ENCODE peak calls at places on chromosomes 2 and 18, in six cellular contexts. U is spleen, P is ovary, A is right cardiac atrium, L is SJSA1, D is choroid plexus epithelial cell. Y is an unnamed sample.

GRCh38 chr2:238104071-238104511 is 4.0 kb downstream of the ESPNL start:
- DNase-seq in U (peak), P (no peak), A (no peak), L (no peak), D (no peak), Y (no peak)

GRCh38 chr2:151051584-151052220 is 210.0 kb downstream of the RBM43 start:
- DNase-seq in U (no peak), P (peak), A (no peak), L (no peak), D (peak), Y (peak)

GRCh38 chr2:7627587-7627986 is 710.4 kb downstream of the RNF144A start:
- DNase-seq in U (no peak), P (no peak), A (no peak), L (no peak), D (no peak), Y (no peak)

GRCh38 chr2:121287146-121287798 is 2.3 kb upstream of the TFCP2L1 start:
- DNase-seq in U (no peak), P (no peak), A (peak), L (no peak), D (no peak), Y (no peak)

GRCh38 chr2:126793885-126794613 is 104.6 kb upstream of the TEX51 start:
- DNase-seq in U (peak), P (no peak), A (no peak), L (peak), D (no peak), Y (no peak)

GRCh38 chr2:55862673-55863390 is 60.8 kb downstream of the EFEMP1 start:
- DNase-seq in U (no peak), P (peak), A (peak), L (peak), D (peak), Y (no peak)

GRCh38 chr2:150062416-150062815 is 425.1 kb downstream of the RND3 start:
- DNase-seq in U (no peak), P (no peak), A (no peak), L (no peak), D (peak), Y (no peak)

GRCh38 chr2:12965540-12966269 is 249.0 kb downstream of the TRIB2 start:
- DNase-seq in U (no peak), P (no peak), A (no peak), L (no peak), D (peak), Y (no peak)

GRCh38 chr18:24014986-24015896 is 687 bp downstream of the TTC39C start:
- DNase-seq in U (peak), P (peak), A (peak), L (peak), D (peak), Y (peak)

GRCh38 chr2:33859791-33860461 is 260.8 kb upstream of the FAM98A start:
- DNase-seq in U (no peak), P (peak), A (peak), L (no peak), D (no peak), Y (no peak)

GRCh38 chr2:75044291-75044690 is 85.8 kb downstream of the POLE4 start:
- DNase-seq in U (no peak), P (no peak), A (no peak), L (no peak), D (no peak), Y (no peak)

GRCh38 chr2:46020416-46020815 is 276.8 kb upstream of the EPAS1 start:
- DNase-seq in U (no peak), P (no peak), A (no peak), L (no peak), D (no peak), Y (no peak)

GRCh38 chr18:55983433-55983832 is 395.4 kb upstream of the TCF4 start:
- DNase-seq in U (no peak), P (no peak), A (no peak), L (no peak), D (no peak), Y (no peak)

GRCh38 chr2:70388813-70389212 is 86.9 kb upstream of the FAM136A start:
- DNase-seq in U (no peak), P (no peak), A (no peak), L (no peak), D (no peak), Y (no peak)

GRCh38 chr2:70393881-70394280 is 92.0 kb upstream of the FAM136A start:
- DNase-seq in U (no peak), P (no peak), A (no peak), L (no peak), D (no peak), Y (no peak)

GRCh38 chr2:70388128-70388527 is 86.3 kb upstream of the FAM136A start:
- DNase-seq in U (no peak), P (no peak), A (no peak), L (no peak), D (no peak), Y (no peak)

GRCh38 chr2:70391988-70392387 is 90.1 kb upstream of the FAM136A start:
- DNase-seq in U (no peak), P (no peak), A (no peak), L (no peak), D (no peak), Y (no peak)

DNA sequence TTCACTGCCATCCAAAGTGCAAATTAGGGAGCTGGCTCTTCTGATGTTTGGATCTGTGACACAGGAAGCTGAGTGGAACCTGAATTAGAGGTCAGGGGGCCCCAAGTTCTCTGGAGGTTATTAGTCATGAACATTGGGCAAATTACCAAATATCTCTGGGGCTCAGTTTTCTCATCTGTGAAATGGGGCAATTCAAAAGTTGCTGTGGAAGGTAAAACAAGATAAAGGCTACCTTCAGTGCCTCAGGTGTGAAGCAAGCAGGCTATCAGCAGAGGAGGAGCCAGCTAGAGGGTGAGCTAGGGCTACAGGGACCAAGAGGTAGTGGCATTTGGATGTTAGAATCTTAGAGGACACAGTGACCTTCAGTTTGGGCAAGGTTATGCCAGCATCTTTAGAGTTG is 89.4 kb upstream of the FAM136A start:
- DNase-seq in U (no peak), P (no peak), A (no peak), L (no peak), D (no peak), Y (no peak)
- H3K4me3 ChIP-seq in U (no peak), P (no peak), A (no peak), L (no peak), D (no peak), Y (no peak)

DNA sequence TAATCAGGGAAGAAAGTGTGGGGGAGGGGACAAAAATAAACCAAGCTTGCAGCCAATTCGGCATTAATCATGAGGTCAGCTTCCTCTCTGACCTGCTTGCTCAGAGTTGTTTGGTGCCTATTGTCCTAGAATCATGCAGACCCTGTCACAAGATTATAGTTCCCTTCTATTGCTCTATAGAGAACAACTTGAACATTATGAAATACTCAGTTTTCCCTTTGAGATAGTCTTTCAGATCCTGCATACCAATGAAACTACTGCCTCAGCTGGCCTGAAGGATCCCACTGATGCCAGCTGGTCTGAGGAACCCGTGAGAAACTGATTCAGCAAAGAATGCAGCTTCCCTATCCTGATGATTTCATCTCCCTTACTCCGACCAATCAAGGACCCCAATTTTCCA is 955 bp upstream of the BBS5 start:
- DNase-seq in U (no peak), P (no peak), A (peak), L (no peak), D (peak), Y (no peak)
- H3K4me3 ChIP-seq in U (no peak), P (no peak), A (no peak), L (no peak), D (no peak), Y (no peak)

DNA sequence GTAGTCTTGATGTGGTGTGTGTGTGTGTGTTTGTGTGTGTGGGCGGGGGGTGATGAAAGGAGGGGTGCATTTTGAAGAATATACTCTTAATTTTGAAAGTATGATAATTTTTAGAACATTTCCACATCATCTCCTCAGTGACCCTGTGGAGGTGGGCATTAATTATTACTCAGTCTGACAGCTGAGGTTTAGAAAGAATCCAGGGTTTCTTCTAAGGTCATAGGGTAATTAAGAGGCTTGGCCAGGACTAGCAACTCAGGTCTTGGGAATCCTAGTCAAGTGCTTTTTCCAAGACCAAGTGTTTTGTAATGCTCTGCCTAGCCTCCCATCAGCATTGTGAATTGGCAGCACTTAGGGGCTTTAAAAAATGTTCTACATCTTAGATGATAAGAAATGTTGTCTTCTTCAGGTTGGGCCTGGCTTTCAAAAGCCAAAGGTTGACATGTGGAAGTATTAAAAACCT is 100.6 kb downstream of the SPTBN1 start:
- DNase-seq in U (no peak), P (peak), A (no peak), L (no peak), D (peak), Y (no peak)
- H3K4me3 ChIP-seq in U (no peak), P (no peak), A (no peak), L (no peak), D (no peak), Y (no peak)

GRCh38 chr2:161425966-161426365 is 9.9 kb downstream of the TBR1 start:
- DNase-seq in U (no peak), P (no peak), A (no peak), L (no peak), D (no peak), Y (no peak)

GRCh38 chr2:161427413-161428239 is 11.5 kb downstream of the TBR1 start:
- DNase-seq in U (no peak), P (no peak), A (no peak), L (no peak), D (no peak), Y (no peak)

GRCh38 chr2:161426416-161426787 is 10.3 kb downstream of the TBR1 start:
- DNase-seq in U (no peak), P (no peak), A (no peak), L (no peak), D (no peak), Y (no peak)

GRCh38 chr2:161428240-161428587 is 12.1 kb downstream of the TBR1 start:
- DNase-seq in U (no peak), P (no peak), A (no peak), L (no peak), D (no peak), Y (no peak)

GRCh38 chr2:161426788-161427412 is 10.8 kb downstream of the TBR1 start:
- DNase-seq in U (no peak), P (no peak), A (no peak), L (no peak), D (peak), Y (no peak)
- H3K4me3 ChIP-seq in U (peak), P (no peak), A (peak), L (no peak), D (no peak), Y (no peak)

DNA sequence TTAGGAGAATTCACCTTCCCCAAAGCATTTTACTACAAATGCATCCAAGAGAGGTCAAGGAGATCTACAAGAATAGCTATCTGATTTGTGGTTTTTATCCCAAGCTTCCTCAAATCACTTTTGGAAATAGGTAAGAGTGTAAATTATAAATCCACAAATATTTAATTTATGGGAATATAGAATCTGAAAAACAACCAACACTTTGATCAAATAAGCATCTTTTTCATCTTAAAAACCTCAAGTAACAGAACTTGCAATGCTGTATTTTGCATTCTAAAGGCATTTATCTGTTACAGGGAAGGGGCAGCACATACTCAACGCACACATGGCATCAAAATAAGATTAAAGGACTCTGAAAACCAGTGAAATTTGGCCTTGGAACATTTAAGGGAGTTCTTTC is 1.9 kb downstream of the ZNF385B start:
- DNase-seq in U (no peak), P (no peak), A (no peak), L (no peak), D (no peak), Y (no peak)
- H3K4me3 ChIP-seq in U (no peak), P (no peak), A (peak), L (no peak), D (no peak), Y (no peak)

GRCh38 chr2:161415467-161416293 is 417 bp upstream of the TBR1 start:
- DNase-seq in U (no peak), P (no peak), A (no peak), L (no peak), D (no peak), Y (no peak)

GRCh38 chr2:161417428-161418274 is 1.6 kb downstream of the TBR1 start:
- DNase-seq in U (no peak), P (no peak), A (no peak), L (no peak), D (no peak), Y (no peak)

GRCh38 chr2:161416633-161417427 is 733 bp downstream of the TBR1 start:
- DNase-seq in U (no peak), P (no peak), A (no peak), L (no peak), D (no peak), Y (no peak)

GRCh38 chr2:161415041-161415440 is 1.1 kb upstream of the TBR1 start:
- DNase-seq in U (no peak), P (no peak), A (no peak), L (no peak), D (no peak), Y (no peak)

DNA sequence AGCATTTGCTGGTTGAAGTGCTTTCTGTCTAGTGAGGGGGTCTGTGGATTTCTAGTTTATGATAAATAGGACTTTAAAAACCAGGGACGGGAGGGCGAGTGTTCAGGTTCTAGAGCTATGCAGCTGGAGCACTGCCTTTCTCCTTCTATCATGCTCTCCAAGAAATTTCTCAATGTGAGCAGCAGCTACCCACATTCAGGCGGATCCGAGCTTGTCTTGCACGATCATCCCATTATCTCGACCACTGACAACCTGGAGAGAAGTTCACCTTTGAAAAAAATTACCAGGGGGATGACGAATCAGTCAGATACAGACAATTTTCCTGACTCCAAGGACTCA is at the start of gene TBR1:
- DNase-seq in U (no peak), P (no peak), A (no peak), L (no peak), D (no peak), Y (no peak)
- H3K4me3 ChIP-seq in U (peak), P (no peak), A (peak), L (no peak), D (peak), Y (no peak)

GRCh38 chr18:7234061-7234460 is 3.2 kb downstream of the LRRC30 start:
- DNase-seq in U (no peak), P (no peak), A (peak), L (no peak), D (no peak), Y (no peak)
- H3K4me3 ChIP-seq in U (no peak), P (no peak), A (no peak), L (no peak), D (no peak), Y (no peak)

DNA sequence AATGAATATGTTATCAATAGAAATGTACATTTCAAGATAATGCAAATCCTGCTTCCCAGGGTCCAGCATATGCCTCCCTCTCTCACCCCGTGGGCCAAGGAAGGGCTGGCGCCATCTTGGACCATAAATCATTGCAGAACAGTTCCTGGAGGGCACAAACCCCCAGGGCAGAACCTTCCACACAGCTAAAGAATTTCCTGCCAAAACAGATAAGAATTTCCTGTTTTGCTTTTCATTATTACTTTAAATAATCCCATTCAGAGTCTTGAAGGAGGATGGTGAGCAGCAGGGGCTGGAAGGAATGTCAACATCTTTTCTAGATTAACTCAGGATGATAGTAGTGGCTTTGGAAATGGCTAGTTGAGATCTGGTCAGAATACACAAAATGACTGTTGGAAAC is 53.7 kb downstream of the EHD3 start:
- DNase-seq in U (no peak), P (no peak), A (no peak), L (peak), D (peak), Y (no peak)
- H3K4me3 ChIP-seq in U (no peak), P (no peak), A (no peak), L (no peak), D (no peak), Y (no peak)

GRCh38 chr2:9757430-9758287 is 85.6 kb upstream of the TAF1B start:
- DNase-seq in U (no peak), P (no peak), A (peak), L (no peak), D (no peak), Y (no peak)
- H3K4me3 ChIP-seq in U (no peak), P (no peak), A (peak), L (no peak), D (peak), Y (no peak)

GRCh38 chr2:172428841-172429173 is 1.4 kb downstream of the ITGA6 start:
- DNase-seq in U (no peak), P (no peak), A (no peak), L (no peak), D (no peak), Y (no peak)
- H3K4me3 ChIP-seq in U (peak), P (peak), A (peak), L (peak), D (peak), Y (peak)

Y was measured in HAP-1.